ENCODE peak calls at places on chromosomes 3 and 15, in nine cellular contexts. U is HFF-Myc, Z is anterior cingulate cortex, H is SW 1271, O is H1, L is B cell, R is HEK293T, I is NB4, C is astrocyte of the spinal cord. W is an unnamed sample.

GRCh38 chr15:62883938-62884479 is 158.5 kb upstream of the TPM1 start:
- DNase-seq in U (peak), Z (no peak), H (no peak), O (no peak), L (no peak), R (no peak), I (no peak), C (no peak), W (no peak)

GRCh38 chr3:901953-902778 is 190.7 kb upstream of the CNTN6 start:
- DNase-seq in U (peak), Z (no peak), H (peak), O (no peak), L (no peak), R (no peak), I (peak), C (peak), W (no peak)

GRCh38 chr3:13133471-13133981 is 60.3 kb upstream of the IQSEC1 start:
- DNase-seq in U (no peak), Z (no peak), H (no peak), O (no peak), L (no peak), R (no peak), I (no peak), C (no peak), W (no peak)

GRCh38 chr3:12227833-12228232 is 61.0 kb upstream of the PPARG start:
- DNase-seq in U (no peak), Z (no peak), H (no peak), O (no peak), L (no peak), R (no peak), I (peak), C (peak), W (no peak)

GRCh38 chr3:113668015-113668414 is 28.4 kb downstream of the USF3 start:
- DNase-seq in U (peak), Z (no peak), H (no peak), O (no peak), L (no peak), R (no peak), I (peak), C (peak), W (no peak)

GRCh38 chr3:103218146-103218545 is 783.3 kb downstream of the ZPLD1 start:
- DNase-seq in U (no peak), Z (no peak), H (no peak), O (no peak), L (no peak), R (no peak), I (no peak), C (peak), W (no peak)

GRCh38 chr3:42660131-42660715 is 6.7 kb downstream of the ZBTB47 start:
- DNase-seq in U (no peak), Z (no peak), H (no peak), O (no peak), L (no peak), R (no peak), I (no peak), C (no peak), W (no peak)

GRCh38 chr3:16606398-16606797 is 1.2 kb upstream of the DAZL start:
- DNase-seq in U (no peak), Z (no peak), H (no peak), O (no peak), L (no peak), R (no peak), I (no peak), C (peak), W (no peak)

GRCh38 chr15:83278191-83278590 is 6.3 kb downstream of the BNC1 start:
- DNase-seq in U (no peak), Z (no peak), H (peak), O (no peak), L (no peak), R (no peak), I (no peak), C (peak), W (no peak)

GRCh38 chr3:139537325-139537724 is 2.2 kb downstream of the RBP1 start:
- DNase-seq in U (no peak), Z (no peak), H (no peak), O (no peak), L (no peak), R (no peak), I (no peak), C (peak), W (no peak)

GRCh38 chr3:118472586-118472985 is 562.1 kb downstream of the IGSF11 start:
- DNase-seq in U (no peak), Z (no peak), H (no peak), O (no peak), L (no peak), R (no peak), I (peak), C (no peak), W (no peak)

GRCh38 chr3:11835028-11835639 is 11.6 kb downstream of the TAMM41 start:
- DNase-seq in U (no peak), Z (no peak), H (peak), O (no peak), L (no peak), R (no peak), I (peak), C (peak), W (no peak)

GRCh38 chr3:105982207-105982606 is 113.4 kb upstream of the CBLB start:
- DNase-seq in U (no peak), Z (no peak), H (no peak), O (no peak), L (no peak), R (no peak), I (no peak), C (no peak), W (no peak)

GRCh38 chr3:181326637-181327223 is 337.2 kb upstream of the DNAJC19 start:
- DNase-seq in U (no peak), Z (no peak), H (peak), O (no peak), L (peak), R (peak), I (peak), C (peak), W (no peak)

GRCh38 chr15:99764521-99764920 is 31.3 kb upstream of the LYSMD4 start:
- DNase-seq in U (no peak), Z (no peak), H (no peak), O (no peak), L (no peak), R (no peak), I (no peak), C (no peak), W (no peak)

GRCh38 chr3:124318650-124319049 is 326.7 kb upstream of the ROPN1 start:
- DNase-seq in U (no peak), Z (no peak), H (no peak), O (no peak), L (no peak), R (no peak), I (peak), C (no peak), W (no peak)

GRCh38 chr3:9330166-9330703 is 32.6 kb upstream of the THUMPD3 start:
- DNase-seq in U (no peak), Z (no peak), H (no peak), O (no peak), L (no peak), R (no peak), I (no peak), C (no peak), W (no peak)

GRCh38 chr15:27418729-27419128 is 447.7 kb downstream of the GABRG3 start:
- DNase-seq in U (no peak), Z (no peak), H (no peak), O (no peak), L (no peak), R (no peak), I (peak), C (peak), W (no peak)

GRCh38 chr3:62607287-62608029 is 234.1 kb upstream of the FEZF2 start:
- DNase-seq in U (peak), Z (no peak), H (peak), O (no peak), L (no peak), R (no peak), I (no peak), C (peak), W (no peak)

GRCh38 chr15:101296418-101297405 is 1.7 kb upstream of the SNRPA1 start:
- DNase-seq in U (no peak), Z (no peak), H (no peak), O (no peak), L (no peak), R (no peak), I (no peak), C (peak), W (no peak)

GRCh38 chr15:100339999-100340398 is 1.8 kb downstream of the ADAMTS17 start:
- DNase-seq in U (no peak), Z (no peak), H (no peak), O (no peak), L (no peak), R (no peak), I (no peak), C (no peak), W (no peak)

GRCh38 chr3:186895406-186895805 is 34.9 kb upstream of the ST6GAL1 start:
- DNase-seq in U (no peak), Z (no peak), H (no peak), O (no peak), L (no peak), R (no peak), I (no peak), C (no peak), W (no peak)

GRCh38 chr3:139762307-139762706 is 84.5 kb upstream of the NMNAT3 start:
- DNase-seq in U (no peak), Z (no peak), H (no peak), O (no peak), L (no peak), R (no peak), I (no peak), C (no peak), W (no peak)

GRCh38 chr15:100602822-100603393 is 519 bp downstream of the ASB7 start:
- DNase-seq in U (no peak), Z (no peak), H (no peak), O (peak), L (peak), R (peak), I (peak), C (peak), W (no peak)

GRCh38 chr3:4218426-4219226 is 84.5 kb upstream of the SETMAR start:
- DNase-seq in U (no peak), Z (no peak), H (no peak), O (no peak), L (no peak), R (no peak), I (no peak), C (no peak), W (no peak)

GRCh38 chr15:91555307-91555706 is 298.2 kb upstream of the SLCO3A1 start:
- DNase-seq in U (no peak), Z (no peak), H (no peak), O (no peak), L (no peak), R (no peak), I (no peak), C (no peak), W (no peak)

GRCh38 chr15:52183562-52184173 is 7.5 kb downstream of the GNB5 start:
- DNase-seq in U (no peak), Z (no peak), H (no peak), O (peak), L (no peak), R (no peak), I (peak), C (peak), W (no peak)

GRCh38 chr3:171878441-171879225 is 35.5 kb downstream of the TMEM212 start:
- DNase-seq in U (no peak), Z (no peak), H (no peak), O (no peak), L (no peak), R (peak), I (no peak), C (peak), W (no peak)

GRCh38 chr3:1943395-1944118 is 155.1 kb upstream of the CNTN4 start:
- DNase-seq in U (no peak), Z (no peak), H (no peak), O (no peak), L (no peak), R (no peak), I (no peak), C (no peak), W (no peak)

GRCh38 chr3:184443364-184443763 is 63.5 kb downstream of the CHRD start:
- DNase-seq in U (no peak), Z (no peak), H (no peak), O (no peak), L (no peak), R (no peak), I (no peak), C (no peak), W (no peak)

GRCh38 chr3:153970047-153970446 is 151.1 kb upstream of the ARHGEF26 start:
- DNase-seq in U (no peak), Z (no peak), H (no peak), O (no peak), L (no peak), R (no peak), I (no peak), C (no peak), W (no peak)

GRCh38 chr15:91865903-91866302 is 12.4 kb downstream of the SLCO3A1 start:
- DNase-seq in U (no peak), Z (no peak), H (no peak), O (no peak), L (no peak), R (no peak), I (no peak), C (no peak), W (no peak)

GRCh38 chr3:133797396-133798105 is 8.1 kb upstream of the SRPRB start:
- DNase-seq in U (no peak), Z (no peak), H (no peak), O (no peak), L (no peak), R (no peak), I (no peak), C (no peak), W (no peak)

GRCh38 chr15:33021806-33022389 is 172.6 kb downstream of the FMN1 start:
- DNase-seq in U (peak), Z (no peak), H (peak), O (no peak), L (peak), R (peak), I (peak), C (peak), W (no peak)

GRCh38 chr3:55441499-55441898 is 45.6 kb downstream of the WNT5A start:
- DNase-seq in U (no peak), Z (no peak), H (no peak), O (no peak), L (no peak), R (no peak), I (no peak), C (no peak), W (no peak)

GRCh38 chr3:192417012-192417411 is 310.3 kb downstream of the FGF12 start:
- DNase-seq in U (no peak), Z (no peak), H (no peak), O (no peak), L (no peak), R (no peak), I (no peak), C (no peak), W (no peak)